ENCODE peak calls at places on chromosomes 2 and 18, in five cellular contexts. One of them, this sample, is unnamed.

GRCh38 chr2:73069041-73069854 is 2.3 kb downstream of the SFXN5 start:
- DNase-seq in RCC 7860: no peak
- DNase-seq in erythroblast: peak; percentile 82
- DNase-seq in lower lobe of right lung: no peak
- DNase-seq in SK-MEL-5: no peak
- DNase-seq in this sample: no peak

GRCh38 chr18:44135791-44136190 is 544.9 kb upstream of the SETBP1 start:
- DNase-seq in SK-MEL-5: no peak
- DNase-seq in erythroblast: no peak
- DNase-seq in RCC 7860: no peak
- DNase-seq in lower lobe of right lung: no peak
- DNase-seq in this sample: no peak

GRCh38 chr18:7133181-7133580 is 15.6 kb upstream of the LAMA1 start:
- DNase-seq in RCC 7860: no peak
- DNase-seq in erythroblast: no peak
- DNase-seq in SK-MEL-5: peak; percentile 47
- DNase-seq in lower lobe of right lung: no peak
- DNase-seq in this sample: no peak

GRCh38 chr2:223797811-223798721 is 39.3 kb downstream of the AP1S3 start:
- DNase-seq in erythroblast: no peak
- DNase-seq in lower lobe of right lung: no peak
- DNase-seq in SK-MEL-5: peak; percentile 73
- DNase-seq in RCC 7860: peak; percentile 34
- DNase-seq in this sample: no peak

GRCh38 chr2:74188018-74188601 is 9.4 kb upstream of the MOB1A start:
- DNase-seq in erythroblast: no peak
- DNase-seq in lower lobe of right lung: no peak
- DNase-seq in RCC 7860: no peak
- DNase-seq in SK-MEL-5: no peak
- DNase-seq in this sample: no peak

GRCh38 chr2:176504431-176504830 is 235.2 kb downstream of the MTX2 start:
- DNase-seq in RCC 7860: no peak
- DNase-seq in erythroblast: no peak
- DNase-seq in SK-MEL-5: no peak
- DNase-seq in lower lobe of right lung: no peak
- DNase-seq in this sample: no peak

GRCh38 chr2:9248363-9248762 is 41.8 kb downstream of the ASAP2 start:
- DNase-seq in lower lobe of right lung: no peak
- DNase-seq in RCC 7860: no peak
- DNase-seq in erythroblast: no peak
- DNase-seq in SK-MEL-5: no peak
- DNase-seq in this sample: no peak

GRCh38 chr2:194327196-194327888 is 1329.7 kb upstream of the SLC39A10 start:
- DNase-seq in lower lobe of right lung: no peak
- DNase-seq in RCC 7860: no peak
- DNase-seq in erythroblast: no peak
- DNase-seq in SK-MEL-5: no peak
- DNase-seq in this sample: no peak

GRCh38 chr2:238631491-238632180 is 204.9 kb downstream of the ASB1 start:
- DNase-seq in RCC 7860: no peak
- DNase-seq in SK-MEL-5: no peak
- DNase-seq in erythroblast: no peak
- DNase-seq in lower lobe of right lung: no peak
- DNase-seq in this sample: no peak

GRCh38 chr2:241702405-241703127 is 727 bp downstream of the ING5 start:
- DNase-seq in RCC 7860: peak; percentile 72
- DNase-seq in SK-MEL-5: peak; percentile 76
- DNase-seq in erythroblast: peak; percentile 93
- DNase-seq in lower lobe of right lung: peak; percentile 87
- DNase-seq in this sample: peak; percentile 87

GRCh38 chr18:57461652-57462269 is 26.6 kb downstream of the ONECUT2 start:
- DNase-seq in lower lobe of right lung: no peak
- DNase-seq in RCC 7860: no peak
- DNase-seq in erythroblast: no peak
- DNase-seq in SK-MEL-5: no peak
- DNase-seq in this sample: no peak

GRCh38 chr18:2672410-2672809 is 16.9 kb downstream of the SMCHD1 start:
- DNase-seq in SK-MEL-5: no peak
- DNase-seq in erythroblast: no peak
- DNase-seq in RCC 7860: no peak
- DNase-seq in lower lobe of right lung: no peak
- DNase-seq in this sample: no peak

GRCh38 chr18:75818336-75818735 is 390.8 kb upstream of the SMIM21 start:
- DNase-seq in SK-MEL-5: no peak
- DNase-seq in lower lobe of right lung: no peak
- DNase-seq in erythroblast: no peak
- DNase-seq in RCC 7860: no peak
- DNase-seq in this sample: no peak

GRCh38 chr18:68611301-68611700 is 103.6 kb downstream of the TMX3 start:
- DNase-seq in erythroblast: no peak
- DNase-seq in lower lobe of right lung: no peak
- DNase-seq in SK-MEL-5: no peak
- DNase-seq in RCC 7860: no peak
- DNase-seq in this sample: no peak

GRCh38 chr2:46865181-46865970 is 50.2 kb downstream of the MCFD2 start:
- DNase-seq in erythroblast: no peak
- DNase-seq in SK-MEL-5: no peak
- DNase-seq in lower lobe of right lung: no peak
- DNase-seq in RCC 7860: no peak
- DNase-seq in this sample: peak; percentile 70

GRCh38 chr2:110993557-110994231 is 127.0 kb upstream of the BCL2L11 start:
- DNase-seq in SK-MEL-5: no peak
- DNase-seq in erythroblast: no peak
- DNase-seq in RCC 7860: no peak
- DNase-seq in lower lobe of right lung: peak; percentile 64
- DNase-seq in this sample: no peak

GRCh38 chr2:241577413-241578122 is 19.0 kb downstream of the BOK start:
- DNase-seq in lower lobe of right lung: peak; percentile 25
- DNase-seq in RCC 7860: no peak
- DNase-seq in SK-MEL-5: no peak
- DNase-seq in erythroblast: no peak
- DNase-seq in this sample: no peak

GRCh38 chr2:24917086-24917485 is 3.0 kb downstream of the ADCY3 start:
- DNase-seq in lower lobe of right lung: no peak
- DNase-seq in SK-MEL-5: no peak
- DNase-seq in RCC 7860: peak; percentile 18
- DNase-seq in erythroblast: no peak
- DNase-seq in this sample: no peak

GRCh38 chr2:15881120-15881433 is 59.3 kb upstream of the MYCN start:
- DNase-seq in lower lobe of right lung: no peak
- DNase-seq in SK-MEL-5: no peak
- DNase-seq in RCC 7860: no peak
- DNase-seq in erythroblast: no peak
- DNase-seq in this sample: no peak

GRCh38 chr18:57841568-57841967 is 38.5 kb upstream of the ATP8B1 start:
- DNase-seq in erythroblast: no peak
- DNase-seq in lower lobe of right lung: no peak
- DNase-seq in SK-MEL-5: no peak
- DNase-seq in RCC 7860: no peak
- DNase-seq in this sample: no peak

GRCh38 chr2:158745067-158745865 is 49.9 kb upstream of the DAPL1 start:
- DNase-seq in SK-MEL-5: peak; percentile 76
- DNase-seq in RCC 7860: peak; percentile 37
- DNase-seq in lower lobe of right lung: no peak
- DNase-seq in erythroblast: peak; percentile 31
- DNase-seq in this sample: peak; percentile 63

GRCh38 chr18:79570266-79571201 is 109.1 kb upstream of the CTDP1 start:
- DNase-seq in RCC 7860: no peak
- DNase-seq in SK-MEL-5: no peak
- DNase-seq in erythroblast: no peak
- DNase-seq in lower lobe of right lung: peak; percentile 39
- DNase-seq in this sample: peak; percentile 10

GRCh38 chr2:31168291-31168690 is 30.1 kb upstream of the GALNT14 start:
- DNase-seq in lower lobe of right lung: no peak
- DNase-seq in SK-MEL-5: no peak
- DNase-seq in erythroblast: no peak
- DNase-seq in RCC 7860: no peak
- DNase-seq in this sample: no peak

GRCh38 chr2:218878941-218879761 is 1.5 kb upstream of the WNT10A start:
- DNase-seq in lower lobe of right lung: no peak
- DNase-seq in erythroblast: no peak
- DNase-seq in SK-MEL-5: no peak
- DNase-seq in RCC 7860: no peak
- DNase-seq in this sample: no peak

GRCh38 chr2:129189617-129190016 is 789.8 kb upstream of the RAB6C start:
- DNase-seq in erythroblast: no peak
- DNase-seq in RCC 7860: no peak
- DNase-seq in lower lobe of right lung: no peak
- DNase-seq in SK-MEL-5: no peak
- DNase-seq in this sample: no peak

GRCh38 chr2:74522516-74522915 is 3.5 kb downstream of the DQX1 start:
- DNase-seq in SK-MEL-5: no peak
- DNase-seq in lower lobe of right lung: no peak
- DNase-seq in RCC 7860: no peak
- DNase-seq in erythroblast: no peak
- DNase-seq in this sample: no peak

GRCh38 chr2:212549463-212549862 is 10.9 kb upstream of the ERBB4 start:
- DNase-seq in SK-MEL-5: peak; percentile 88
- DNase-seq in erythroblast: no peak
- DNase-seq in lower lobe of right lung: no peak
- DNase-seq in RCC 7860: no peak
- DNase-seq in this sample: no peak

GRCh38 chr2:30649278-30649677 is 158.0 kb downstream of the CAPN13 start:
- DNase-seq in erythroblast: no peak
- DNase-seq in SK-MEL-5: no peak
- DNase-seq in lower lobe of right lung: no peak
- DNase-seq in RCC 7860: no peak
- DNase-seq in this sample: no peak